ENCODE peak calls at places on chromosome 2, in eight cellular contexts. One of them, this sample, is unnamed.

GRCh38 chr2:42809131-42809875 is 16.9 kb upstream of the HAAO start:
- DNase-seq in cardiac muscle cell: no peak
- DNase-seq in fibroblast of lung: no peak
- DNase-seq in stomach: no peak
- DNase-seq in spleen: no peak
- DNase-seq in breast epithelium: peak; percentile 40
- DNase-seq in left ventricle myocardium inferior: no peak
- DNase-seq in MM.1S: peak; percentile 13
- DNase-seq in this sample: no peak

GRCh38 chr2:72895759-72896281 is 8.6 kb downstream of the SPR start:
- DNase-seq in cardiac muscle cell: peak; percentile 73
- DNase-seq in fibroblast of lung: peak; percentile 60
- DNase-seq in stomach: peak; percentile 79
- DNase-seq in spleen: no peak
- DNase-seq in breast epithelium: no peak
- DNase-seq in left ventricle myocardium inferior: no peak
- DNase-seq in MM.1S: no peak
- DNase-seq in this sample: no peak

GRCh38 chr2:205139822-205140612 is 542.3 kb upstream of the NRP2 start:
- DNase-seq in cardiac muscle cell: no peak
- DNase-seq in fibroblast of lung: no peak
- DNase-seq in stomach: peak; percentile 40
- DNase-seq in spleen: peak; percentile 81
- DNase-seq in breast epithelium: no peak
- DNase-seq in left ventricle myocardium inferior: peak; percentile 16
- DNase-seq in MM.1S: no peak
- DNase-seq in this sample: no peak

GRCh38 chr2:101807242-101807641 is 109.7 kb downstream of the MAP4K4 start:
- DNase-seq in cardiac muscle cell: no peak
- DNase-seq in fibroblast of lung: no peak
- DNase-seq in stomach: no peak
- DNase-seq in spleen: no peak
- DNase-seq in breast epithelium: no peak
- DNase-seq in left ventricle myocardium inferior: no peak
- DNase-seq in MM.1S: no peak
- DNase-seq in this sample: no peak

GRCh38 chr2:62140785-62141740 is 54.9 kb upstream of the B3GNT2 start:
- DNase-seq in cardiac muscle cell: no peak
- DNase-seq in fibroblast of lung: no peak
- DNase-seq in stomach: no peak
- DNase-seq in spleen: no peak
- DNase-seq in breast epithelium: no peak
- DNase-seq in left ventricle myocardium inferior: no peak
- DNase-seq in MM.1S: peak; percentile 66
- DNase-seq in this sample: no peak

GRCh38 chr2:237875234-237876055 is 16.0 kb downstream of the RAMP1 start:
- DNase-seq in cardiac muscle cell: no peak
- DNase-seq in fibroblast of lung: no peak
- DNase-seq in stomach: no peak
- DNase-seq in spleen: peak; percentile 48
- DNase-seq in breast epithelium: no peak
- DNase-seq in left ventricle myocardium inferior: no peak
- DNase-seq in MM.1S: no peak
- DNase-seq in this sample: no peak

GRCh38 chr2:239393401-239393940 is 7.3 kb downstream of the HDAC4 start:
- DNase-seq in cardiac muscle cell: peak; percentile 33
- DNase-seq in fibroblast of lung: no peak
- DNase-seq in stomach: peak; percentile 37
- DNase-seq in spleen: peak; percentile 74
- DNase-seq in breast epithelium: no peak
- DNase-seq in left ventricle myocardium inferior: peak; percentile 80
- DNase-seq in MM.1S: no peak
- DNase-seq in this sample: peak; percentile 60

GRCh38 chr2:177239934-177240600 is 24.5 kb downstream of the NFE2L2 start:
- DNase-seq in cardiac muscle cell: peak; percentile 49
- DNase-seq in fibroblast of lung: peak; percentile 58
- DNase-seq in stomach: peak; percentile 40
- DNase-seq in spleen: no peak
- DNase-seq in breast epithelium: no peak
- DNase-seq in left ventricle myocardium inferior: no peak
- DNase-seq in MM.1S: no peak
- DNase-seq in this sample: no peak

GRCh38 chr2:715847-716573 is 38.8 kb upstream of the TMEM18 start:
- DNase-seq in cardiac muscle cell: peak; percentile 25
- DNase-seq in fibroblast of lung: no peak
- DNase-seq in stomach: no peak
- DNase-seq in spleen: no peak
- DNase-seq in breast epithelium: no peak
- DNase-seq in left ventricle myocardium inferior: no peak
- DNase-seq in MM.1S: no peak
- DNase-seq in this sample: no peak

GRCh38 chr2:144237845-144238637 is 281.9 kb downstream of the ZEB2 start:
- DNase-seq in cardiac muscle cell: peak; percentile 3
- DNase-seq in fibroblast of lung: no peak
- DNase-seq in stomach: no peak
- DNase-seq in spleen: no peak
- DNase-seq in breast epithelium: no peak
- DNase-seq in left ventricle myocardium inferior: no peak
- DNase-seq in MM.1S: no peak
- DNase-seq in this sample: no peak

GRCh38 chr2:201807452-201807980 is 1.2 kb downstream of the CDK15 start:
- DNase-seq in cardiac muscle cell: peak; percentile 62
- DNase-seq in fibroblast of lung: peak; percentile 74
- DNase-seq in stomach: no peak
- DNase-seq in spleen: no peak
- DNase-seq in breast epithelium: peak; percentile 23
- DNase-seq in left ventricle myocardium inferior: peak; percentile 34
- DNase-seq in MM.1S: no peak
- DNase-seq in this sample: no peak

GRCh38 chr2:118505436-118505835 is 342.0 kb downstream of the EN1 start:
- DNase-seq in cardiac muscle cell: no peak
- DNase-seq in fibroblast of lung: no peak
- DNase-seq in stomach: no peak
- DNase-seq in spleen: no peak
- DNase-seq in breast epithelium: no peak
- DNase-seq in left ventricle myocardium inferior: no peak
- DNase-seq in MM.1S: no peak
- DNase-seq in this sample: no peak

GRCh38 chr2:64876137-64876647 is 113.0 kb upstream of the SLC1A4 start:
- DNase-seq in cardiac muscle cell: peak; percentile 88
- DNase-seq in fibroblast of lung: peak; percentile 90
- DNase-seq in stomach: no peak
- DNase-seq in spleen: no peak
- DNase-seq in breast epithelium: no peak
- DNase-seq in left ventricle myocardium inferior: no peak
- DNase-seq in MM.1S: no peak
- DNase-seq in this sample: no peak

GRCh38 chr2:76870011-76870410 is 652.2 kb downstream of the LRRTM4 start:
- DNase-seq in cardiac muscle cell: peak; percentile 30
- DNase-seq in fibroblast of lung: no peak
- DNase-seq in stomach: no peak
- DNase-seq in spleen: no peak
- DNase-seq in breast epithelium: no peak
- DNase-seq in left ventricle myocardium inferior: no peak
- DNase-seq in MM.1S: no peak
- DNase-seq in this sample: no peak

GRCh38 chr2:151063271-151063670 is 198.4 kb downstream of the RBM43 start:
- DNase-seq in cardiac muscle cell: peak; percentile 81
- DNase-seq in fibroblast of lung: peak; percentile 81
- DNase-seq in stomach: no peak
- DNase-seq in spleen: no peak
- DNase-seq in breast epithelium: no peak
- DNase-seq in left ventricle myocardium inferior: no peak
- DNase-seq in MM.1S: no peak
- DNase-seq in this sample: no peak

GRCh38 chr2:226605642-226606041 is 194.0 kb downstream of the IRS1 start:
- DNase-seq in cardiac muscle cell: no peak
- DNase-seq in fibroblast of lung: no peak
- DNase-seq in stomach: no peak
- DNase-seq in spleen: no peak
- DNase-seq in breast epithelium: no peak
- DNase-seq in left ventricle myocardium inferior: no peak
- DNase-seq in MM.1S: no peak
- DNase-seq in this sample: no peak
- H3K27me3 ChIP-seq in cardiac muscle cell: no peaks in the 10 kb centered on the region
- H3K27me3 ChIP-seq in fibroblast of lung: no peaks in the 10 kb centered on the region
- H3K27me3 ChIP-seq in stomach: no peaks in the 10 kb centered on the region
- H3K27me3 ChIP-seq in spleen: peaks cover 5% of the 10 kb centered on the region
- H3K27me3 ChIP-seq in breast epithelium: no peaks in the 10 kb centered on the region
- H3K27me3 ChIP-seq in left ventricle myocardium inferior: no peaks in the 10 kb centered on the region
- H3K27me3 ChIP-seq in MM.1S: no peaks in the 10 kb centered on the region
- H3K27me3 ChIP-seq in this sample: no peaks in the 10 kb centered on the region

DNA sequence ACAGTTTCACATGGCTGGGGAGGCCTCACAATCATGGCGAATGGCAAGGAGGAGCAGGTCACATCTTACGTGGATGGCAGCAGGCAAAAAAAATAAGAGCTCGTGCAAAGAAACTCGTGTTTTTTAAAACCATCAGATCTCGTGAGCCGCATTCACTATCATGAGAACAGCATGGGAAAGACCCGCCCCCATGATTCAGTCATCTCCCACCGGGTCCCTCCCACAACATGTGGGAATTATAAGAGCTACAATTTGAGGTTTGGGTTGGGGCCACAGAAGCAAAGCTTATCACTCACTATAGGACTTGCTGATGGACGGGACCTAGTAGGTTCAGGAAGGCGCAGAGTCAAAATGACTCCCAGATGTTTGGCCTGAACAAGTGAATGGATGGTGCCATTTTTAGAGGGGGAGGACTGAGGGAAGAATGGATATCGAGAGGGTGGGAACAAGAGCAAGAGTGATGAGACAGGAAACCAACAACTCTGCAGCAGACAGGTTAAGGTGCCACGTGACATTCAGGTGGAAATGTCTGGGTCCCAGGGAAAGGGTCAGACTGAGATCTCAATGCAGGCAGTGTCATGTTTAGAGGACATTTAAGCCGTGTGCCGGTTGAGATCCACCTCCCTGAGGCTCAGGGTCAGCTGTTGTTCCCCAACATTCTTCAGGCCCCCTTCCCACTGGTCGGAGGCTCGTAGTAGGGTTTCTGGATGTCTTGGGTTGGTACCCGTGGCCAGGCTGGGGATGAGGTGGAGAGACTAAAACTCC is 85.7 kb downstream of the MYCN start:
- DNase-seq in cardiac muscle cell: no peak
- DNase-seq in fibroblast of lung: no peak
- DNase-seq in stomach: no peak
- DNase-seq in spleen: no peak
- DNase-seq in breast epithelium: no peak
- DNase-seq in left ventricle myocardium inferior: no peak
- DNase-seq in MM.1S: no peak
- DNase-seq in this sample: no peak
- H3K4me3 ChIP-seq in cardiac muscle cell: no peak overlapping the region
- H3K4me3 ChIP-seq in fibroblast of lung: no peak overlapping the region
- H3K4me3 ChIP-seq in stomach: no peak overlapping the region
- H3K4me3 ChIP-seq in spleen: no peak overlapping the region
- H3K4me3 ChIP-seq in breast epithelium: no peak overlapping the region
- H3K4me3 ChIP-seq in left ventricle myocardium inferior: no peak overlapping the region
- H3K4me3 ChIP-seq in MM.1S: no peak overlapping the region
- H3K4me3 ChIP-seq in this sample: no peak overlapping the region

GRCh38 chr2:128644745-128645256 is 326.1 kb upstream of the HS6ST1 start:
- DNase-seq in cardiac muscle cell: no peak
- DNase-seq in fibroblast of lung: no peak
- DNase-seq in stomach: peak; percentile 3
- DNase-seq in spleen: peak; percentile 34
- DNase-seq in breast epithelium: no peak
- DNase-seq in left ventricle myocardium inferior: no peak
- DNase-seq in MM.1S: no peak
- DNase-seq in this sample: peak; percentile 23
- H3K27ac ChIP-seq in cardiac muscle cell: no peak overlapping the region
- H3K27ac ChIP-seq in fibroblast of lung: no peak overlapping the region
- H3K27ac ChIP-seq in stomach: no peak overlapping the region
- H3K27ac ChIP-seq in spleen: no peak overlapping the region
- H3K27ac ChIP-seq in breast epithelium: no peak overlapping the region
- H3K27ac ChIP-seq in left ventricle myocardium inferior: no peak overlapping the region
- H3K27ac ChIP-seq in MM.1S: no peak overlapping the region
- H3K27ac ChIP-seq in this sample: no peak overlapping the region

GRCh38 chr2:216632321-216632951 is 784 bp upstream of the IGFBP2 start:
- DNase-seq in cardiac muscle cell: no peak
- DNase-seq in fibroblast of lung: no peak
- DNase-seq in stomach: no peak
- DNase-seq in spleen: no peak
- DNase-seq in breast epithelium: no peak
- DNase-seq in left ventricle myocardium inferior: no peak
- DNase-seq in MM.1S: no peak
- DNase-seq in this sample: no peak
- H3K27me3 ChIP-seq in cardiac muscle cell: no peaks in the 10 kb centered on the region
- H3K27me3 ChIP-seq in fibroblast of lung: peaks cover 36% of the 10 kb centered on the region
- H3K27me3 ChIP-seq in stomach: no peaks in the 10 kb centered on the region
- H3K27me3 ChIP-seq in spleen: peaks cover 22% of the 10 kb centered on the region
- H3K27me3 ChIP-seq in breast epithelium: no peaks in the 10 kb centered on the region
- H3K27me3 ChIP-seq in left ventricle myocardium inferior: peaks cover 3% of the 10 kb centered on the region
- H3K27me3 ChIP-seq in MM.1S: peaks cover 14% of the 10 kb centered on the region
- H3K27me3 ChIP-seq in this sample: no peaks in the 10 kb centered on the region

GRCh38 chr2:113328043-113328442 is 49.3 kb upstream of the PAX8 start:
- DNase-seq in cardiac muscle cell: no peak
- DNase-seq in fibroblast of lung: no peak
- DNase-seq in stomach: no peak
- DNase-seq in spleen: no peak
- DNase-seq in breast epithelium: no peak
- DNase-seq in left ventricle myocardium inferior: no peak
- DNase-seq in MM.1S: no peak
- DNase-seq in this sample: no peak

DNA sequence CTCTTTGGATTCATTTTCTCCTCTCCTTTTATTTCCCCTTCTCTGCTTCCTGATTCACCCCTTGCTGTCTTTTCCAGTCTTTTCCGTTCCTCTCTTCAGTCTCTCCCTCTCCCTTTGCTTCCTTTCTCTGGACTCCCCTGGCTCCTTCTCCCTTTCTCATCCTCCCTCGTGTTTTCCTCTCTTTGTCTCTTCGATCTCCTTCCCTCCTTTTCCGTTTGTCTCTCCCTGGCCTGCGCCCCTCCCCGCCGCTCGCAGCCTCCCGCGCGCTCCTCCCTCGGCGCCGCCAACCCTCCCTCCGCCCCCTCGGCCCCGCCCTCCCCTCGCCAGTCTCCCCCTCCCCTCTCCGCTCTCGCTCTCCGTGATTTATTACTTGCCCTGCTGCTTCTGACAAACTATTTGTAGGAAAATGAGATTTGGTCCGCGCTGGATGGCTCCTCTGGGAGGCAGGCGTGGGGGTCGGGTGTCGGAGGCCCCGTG is 46.0 kb upstream of the PAX8 start:
- DNase-seq in cardiac muscle cell: peak; percentile 74
- DNase-seq in fibroblast of lung: peak; percentile 76
- DNase-seq in stomach: peak; percentile 50
- DNase-seq in spleen: no peak
- DNase-seq in breast epithelium: no peak
- DNase-seq in left ventricle myocardium inferior: peak; percentile 52
- DNase-seq in MM.1S: no peak
- DNase-seq in this sample: peak; percentile 72
- H3K4me3 ChIP-seq in cardiac muscle cell: peak overlapping the region; percentile 22
- H3K4me3 ChIP-seq in fibroblast of lung: peak overlapping the region; percentile 4
- H3K4me3 ChIP-seq in stomach: peak overlapping the region; percentile 50
- H3K4me3 ChIP-seq in spleen: peak overlapping the region; percentile 34
- H3K4me3 ChIP-seq in breast epithelium: peak overlapping the region; percentile 72
- H3K4me3 ChIP-seq in left ventricle myocardium inferior: peak overlapping the region; percentile 63
- H3K4me3 ChIP-seq in MM.1S: peak overlapping the region; percentile 57
- H3K4me3 ChIP-seq in this sample: peak overlapping the region; percentile 60

DNA sequence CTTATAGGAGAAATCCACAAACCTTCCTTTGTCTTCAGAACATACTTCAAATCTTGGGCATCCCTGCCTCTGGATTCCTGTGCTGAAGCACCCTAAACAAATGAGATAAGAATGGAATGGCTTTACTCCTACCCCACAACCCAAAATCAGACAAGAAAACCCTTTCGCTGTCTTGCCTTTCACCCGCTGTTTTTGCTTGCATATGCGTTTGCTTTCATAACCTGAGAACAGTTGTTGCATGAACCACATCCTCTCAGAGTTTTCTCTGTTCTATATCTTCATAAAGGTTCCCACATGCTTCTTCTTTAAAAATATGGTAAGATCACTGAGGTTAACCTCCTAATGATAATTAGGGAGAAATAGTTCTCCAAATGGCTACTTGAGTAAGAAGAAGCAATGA is 132.1 kb upstream of the MAP3K20 start:
- DNase-seq in cardiac muscle cell: no peak
- DNase-seq in fibroblast of lung: no peak
- DNase-seq in stomach: no peak
- DNase-seq in spleen: no peak
- DNase-seq in breast epithelium: no peak
- DNase-seq in left ventricle myocardium inferior: no peak
- DNase-seq in MM.1S: peak; percentile 21
- DNase-seq in this sample: no peak
- H3K27ac ChIP-seq in cardiac muscle cell: no peak overlapping the region
- H3K27ac ChIP-seq in fibroblast of lung: no peak overlapping the region
- H3K27ac ChIP-seq in stomach: no peak overlapping the region
- H3K27ac ChIP-seq in spleen: no peak overlapping the region
- H3K27ac ChIP-seq in breast epithelium: no peak overlapping the region
- H3K27ac ChIP-seq in left ventricle myocardium inferior: no peak overlapping the region
- H3K27ac ChIP-seq in MM.1S: no peak overlapping the region
- H3K27ac ChIP-seq in this sample: no peak overlapping the region